ENCODE peak calls at places on chromosome 1, in eight cellular contexts. One of them, this sample, is unnamed.

GRCh38 chr1:6445062-6445763 is 20.6 kb downstream of the ESPN start:
- DNase-seq in endodermal cell: peak; percentile 88
- DNase-seq in neural progenitor cell: peak; percentile 72
- DNase-seq in IMR-90: peak; percentile 15
- DNase-seq in HepG2: peak; percentile 74
- DNase-seq in GM23248: peak; percentile 59
- DNase-seq in MM.1S: peak; percentile 35
- DNase-seq in DND-41: peak; percentile 15
- DNase-seq in this sample: no peak

GRCh38 chr1:6239213-6239752 is 3.5 kb upstream of the ICMT start:
- DNase-seq in endodermal cell: peak; percentile 78
- DNase-seq in IMR-90: no peak
- DNase-seq in DND-41: no peak
- DNase-seq in GM23248: no peak
- DNase-seq in neural progenitor cell: peak; percentile 65
- DNase-seq in HepG2: no peak
- DNase-seq in MM.1S: no peak
- DNase-seq in this sample: no peak

GRCh38 chr1:119653839-119654170 is 5.7 kb upstream of the ZNF697 start:
- DNase-seq in DND-41: no peak
- DNase-seq in GM23248: peak; percentile 74
- DNase-seq in MM.1S: no peak
- DNase-seq in neural progenitor cell: no peak
- DNase-seq in endodermal cell: no peak
- DNase-seq in HepG2: no peak
- DNase-seq in IMR-90: peak; percentile 18
- DNase-seq in this sample: no peak

GRCh38 chr1:221740941-221741363 is 937 bp downstream of the DUSP10 start:
- DNase-seq in endodermal cell: no peak
- DNase-seq in neural progenitor cell: peak; percentile 3
- DNase-seq in IMR-90: peak; percentile 35
- DNase-seq in HepG2: no peak
- DNase-seq in MM.1S: no peak
- DNase-seq in GM23248: peak; percentile 48
- DNase-seq in DND-41: peak; percentile 15
- DNase-seq in this sample: no peak

GRCh38 chr1:228853637-228854036 is 118.4 kb downstream of the RHOU start:
- DNase-seq in HepG2: peak; percentile 53
- DNase-seq in neural progenitor cell: no peak
- DNase-seq in IMR-90: no peak
- DNase-seq in endodermal cell: no peak
- DNase-seq in DND-41: no peak
- DNase-seq in MM.1S: no peak
- DNase-seq in GM23248: no peak
- DNase-seq in this sample: no peak

GRCh38 chr1:19954059-19954458 is 25.4 kb downstream of the PLA2G2A start:
- DNase-seq in GM23248: no peak
- DNase-seq in endodermal cell: no peak
- DNase-seq in neural progenitor cell: no peak
- DNase-seq in DND-41: no peak
- DNase-seq in MM.1S: no peak
- DNase-seq in IMR-90: no peak
- DNase-seq in HepG2: no peak
- DNase-seq in this sample: no peak

GRCh38 chr1:200732438-200732837 is 6.3 kb upstream of the CAMSAP2 start:
- DNase-seq in endodermal cell: peak; percentile 73
- DNase-seq in IMR-90: no peak
- DNase-seq in neural progenitor cell: no peak
- DNase-seq in DND-41: no peak
- DNase-seq in MM.1S: no peak
- DNase-seq in HepG2: no peak
- DNase-seq in GM23248: no peak
- DNase-seq in this sample: no peak

GRCh38 chr1:240914506-240914905 is 302.6 kb upstream of the GREM2 start:
- DNase-seq in MM.1S: no peak
- DNase-seq in HepG2: no peak
- DNase-seq in endodermal cell: no peak
- DNase-seq in DND-41: no peak
- DNase-seq in GM23248: no peak
- DNase-seq in IMR-90: no peak
- DNase-seq in neural progenitor cell: no peak
- DNase-seq in this sample: no peak

GRCh38 chr1:209012443-209013196 is 570.9 kb upstream of the CAMK1G start:
- DNase-seq in IMR-90: no peak
- DNase-seq in neural progenitor cell: no peak
- DNase-seq in endodermal cell: no peak
- DNase-seq in GM23248: no peak
- DNase-seq in HepG2: no peak
- DNase-seq in MM.1S: no peak
- DNase-seq in DND-41: no peak
- DNase-seq in this sample: no peak

GRCh38 chr1:63199666-63200065 is 122.7 kb upstream of the FOXD3 start:
- DNase-seq in DND-41: no peak
- DNase-seq in endodermal cell: peak; percentile 69
- DNase-seq in MM.1S: no peak
- DNase-seq in IMR-90: no peak
- DNase-seq in neural progenitor cell: peak; percentile 62
- DNase-seq in HepG2: no peak
- DNase-seq in GM23248: no peak
- DNase-seq in this sample: no peak

GRCh38 chr1:97008226-97008625 is 286.6 kb downstream of the PTBP2 start:
- DNase-seq in neural progenitor cell: no peak
- DNase-seq in endodermal cell: no peak
- DNase-seq in IMR-90: peak; percentile 28
- DNase-seq in GM23248: peak; percentile 15
- DNase-seq in MM.1S: no peak
- DNase-seq in HepG2: no peak
- DNase-seq in DND-41: no peak
- DNase-seq in this sample: no peak

GRCh38 chr1:3491291-3492246 is 37.1 kb downstream of the ARHGEF16 start:
- DNase-seq in endodermal cell: peak; percentile 94
- DNase-seq in DND-41: peak; percentile 81
- DNase-seq in neural progenitor cell: peak; percentile 81
- DNase-seq in MM.1S: peak; percentile 59
- DNase-seq in HepG2: peak; percentile 24
- DNase-seq in GM23248: peak; percentile 72
- DNase-seq in IMR-90: peak; percentile 24
- DNase-seq in this sample: no peak

GRCh38 chr1:17596651-17597509 is 57.4 kb downstream of the ARHGEF10L start:
- DNase-seq in endodermal cell: no peak
- DNase-seq in MM.1S: no peak
- DNase-seq in DND-41: no peak
- DNase-seq in neural progenitor cell: no peak
- DNase-seq in IMR-90: no peak
- DNase-seq in HepG2: no peak
- DNase-seq in GM23248: no peak
- DNase-seq in this sample: no peak

GRCh38 chr1:203327684-203328457 is 22.6 kb downstream of the BTG2 start:
- DNase-seq in neural progenitor cell: peak; percentile 93
- DNase-seq in IMR-90: peak; percentile 53
- DNase-seq in endodermal cell: no peak
- DNase-seq in DND-41: peak; percentile 72
- DNase-seq in HepG2: no peak
- DNase-seq in GM23248: peak; percentile 66
- DNase-seq in MM.1S: no peak
- DNase-seq in this sample: no peak

GRCh38 chr1:107648071-107648470 is 316.9 kb downstream of the VAV3 start:
- DNase-seq in endodermal cell: no peak
- DNase-seq in HepG2: no peak
- DNase-seq in IMR-90: peak; percentile 78
- DNase-seq in DND-41: no peak
- DNase-seq in GM23248: peak; percentile 95
- DNase-seq in neural progenitor cell: no peak
- DNase-seq in MM.1S: no peak
- DNase-seq in this sample: no peak

GRCh38 chr1:200143347-200143746 is 115.8 kb downstream of the NR5A2 start:
- DNase-seq in IMR-90: no peak
- DNase-seq in MM.1S: no peak
- DNase-seq in endodermal cell: no peak
- DNase-seq in HepG2: no peak
- DNase-seq in GM23248: no peak
- DNase-seq in neural progenitor cell: no peak
- DNase-seq in DND-41: no peak
- DNase-seq in this sample: no peak

GRCh38 chr1:157868664-157869063 is 27.1 kb upstream of the CD5L start:
- DNase-seq in GM23248: no peak
- DNase-seq in endodermal cell: no peak
- DNase-seq in DND-41: no peak
- DNase-seq in HepG2: no peak
- DNase-seq in MM.1S: no peak
- DNase-seq in neural progenitor cell: no peak
- DNase-seq in IMR-90: no peak
- DNase-seq in this sample: peak; percentile 35

GRCh38 chr1:237799762-237800474 is 90.8 kb downstream of the ZP4 start:
- DNase-seq in neural progenitor cell: peak; percentile 47
- DNase-seq in DND-41: peak; percentile 79
- DNase-seq in GM23248: peak; percentile 20
- DNase-seq in MM.1S: peak; percentile 90
- DNase-seq in endodermal cell: peak; percentile 95
- DNase-seq in IMR-90: peak; percentile 4
- DNase-seq in HepG2: peak; percentile 43
- DNase-seq in this sample: peak; percentile 55

GRCh38 chr1:53410100-53410541 is 49.1 kb upstream of the DMRTB1 start:
- DNase-seq in neural progenitor cell: no peak
- DNase-seq in IMR-90: peak; percentile 47
- DNase-seq in endodermal cell: peak; percentile 62
- DNase-seq in DND-41: no peak
- DNase-seq in MM.1S: no peak
- DNase-seq in HepG2: no peak
- DNase-seq in GM23248: peak; percentile 63
- DNase-seq in this sample: no peak

GRCh38 chr1:204313675-204314074 is 46.1 kb downstream of the PLEKHA6 start:
- DNase-seq in DND-41: no peak
- DNase-seq in MM.1S: no peak
- DNase-seq in GM23248: no peak
- DNase-seq in endodermal cell: no peak
- DNase-seq in HepG2: no peak
- DNase-seq in neural progenitor cell: no peak
- DNase-seq in IMR-90: no peak
- DNase-seq in this sample: no peak

GRCh38 chr1:59686170-59686569 is 128.6 kb upstream of the HOOK1 start:
- DNase-seq in HepG2: no peak
- DNase-seq in IMR-90: no peak
- DNase-seq in GM23248: no peak
- DNase-seq in endodermal cell: no peak
- DNase-seq in MM.1S: no peak
- DNase-seq in DND-41: no peak
- DNase-seq in neural progenitor cell: no peak
- DNase-seq in this sample: no peak

GRCh38 chr1:36177589-36178463 is 21.9 kb downstream of the MAP7D1 start:
- DNase-seq in endodermal cell: peak; percentile 78
- DNase-seq in MM.1S: no peak
- DNase-seq in GM23248: no peak
- DNase-seq in HepG2: no peak
- DNase-seq in DND-41: no peak
- DNase-seq in IMR-90: no peak
- DNase-seq in neural progenitor cell: peak; percentile 24
- DNase-seq in this sample: no peak
- H3K9ac ChIP-seq in endodermal cell: no peak overlapping the region
- H3K9ac ChIP-seq in MM.1S: no peak overlapping the region
- H3K9ac ChIP-seq in GM23248: no peak overlapping the region
- H3K9ac ChIP-seq in HepG2: no peak overlapping the region
- H3K9ac ChIP-seq in DND-41: no peak overlapping the region
- H3K9ac ChIP-seq in IMR-90: no peak overlapping the region
- H3K9ac ChIP-seq in neural progenitor cell: no peak overlapping the region
- H3K9ac ChIP-seq in this sample: peak overlapping the region; percentile 86

DNA sequence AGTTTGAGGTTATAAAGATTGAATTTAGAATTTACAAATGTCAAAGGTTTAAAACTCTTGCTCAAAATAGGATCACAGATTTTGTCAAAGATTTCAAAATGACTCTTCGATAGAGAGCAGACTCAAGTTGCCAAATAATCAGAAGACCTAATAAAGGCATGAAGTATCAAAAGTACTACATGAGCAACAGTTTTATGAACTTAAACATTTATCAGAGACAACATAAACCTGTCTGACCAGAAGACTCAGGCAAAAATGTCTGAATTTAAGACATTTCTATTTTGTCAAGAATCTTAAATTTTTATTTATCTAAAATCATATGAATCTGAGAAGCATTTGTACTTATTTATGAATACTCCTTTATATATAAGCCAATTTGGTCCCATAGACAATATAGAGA is 330.9 kb downstream of the PTPRU start:
- DNase-seq in DND-41: no peak
- DNase-seq in IMR-90: no peak
- DNase-seq in neural progenitor cell: no peak
- DNase-seq in endodermal cell: no peak
- DNase-seq in HepG2: no peak
- DNase-seq in GM23248: no peak
- DNase-seq in MM.1S: no peak
- DNase-seq in this sample: no peak
- H3K9me3 ChIP-seq in DND-41: peaks cover 44% of the 10 kb centered on the region
- H3K9me3 ChIP-seq in IMR-90: peaks cover 21% of the 10 kb centered on the region
- H3K9me3 ChIP-seq in neural progenitor cell: peaks cover 7% of the 10 kb centered on the region
- H3K9me3 ChIP-seq in endodermal cell: peaks cover 45% of the 10 kb centered on the region
- H3K9me3 ChIP-seq in HepG2: peaks cover 54% of the 10 kb centered on the region
- H3K9me3 ChIP-seq in GM23248: no peaks in the 10 kb centered on the region
- H3K9me3 ChIP-seq in MM.1S: no peaks in the 10 kb centered on the region
- H3K9me3 ChIP-seq in this sample: peaks cover 59% of the 10 kb centered on the region

GRCh38 chr1:201849372-201850052 is 20.6 kb downstream of the IPO9 start:
- DNase-seq in GM23248: no peak
- DNase-seq in neural progenitor cell: no peak
- DNase-seq in MM.1S: no peak
- DNase-seq in endodermal cell: no peak
- DNase-seq in HepG2: no peak
- DNase-seq in DND-41: no peak
- DNase-seq in IMR-90: no peak
- DNase-seq in this sample: no peak

GRCh38 chr1:201850053-201850397 is 21.1 kb downstream of the IPO9 start:
- DNase-seq in DND-41: no peak
- DNase-seq in MM.1S: no peak
- DNase-seq in GM23248: peak; percentile 86
- DNase-seq in endodermal cell: no peak
- DNase-seq in IMR-90: peak; percentile 87
- DNase-seq in HepG2: no peak
- DNase-seq in neural progenitor cell: no peak
- DNase-seq in this sample: peak; percentile 9

GRCh38 chr1:201848230-201848629 is 19.3 kb downstream of the IPO9 start:
- DNase-seq in DND-41: no peak
- DNase-seq in endodermal cell: no peak
- DNase-seq in HepG2: no peak
- DNase-seq in GM23248: no peak
- DNase-seq in MM.1S: no peak
- DNase-seq in neural progenitor cell: no peak
- DNase-seq in IMR-90: no peak
- DNase-seq in this sample: no peak

GRCh38 chr1:201845331-201846083 is 16.6 kb downstream of the IPO9 start:
- DNase-seq in neural progenitor cell: no peak
- DNase-seq in endodermal cell: no peak
- DNase-seq in GM23248: peak; percentile 75
- DNase-seq in HepG2: no peak
- DNase-seq in DND-41: no peak
- DNase-seq in IMR-90: peak; percentile 79
- DNase-seq in MM.1S: no peak
- DNase-seq in this sample: no peak

GRCh38 chr1:201847150-201847549 is 18.2 kb downstream of the IPO9 start:
- DNase-seq in GM23248: no peak
- DNase-seq in DND-41: no peak
- DNase-seq in IMR-90: no peak
- DNase-seq in MM.1S: no peak
- DNase-seq in endodermal cell: no peak
- DNase-seq in HepG2: no peak
- DNase-seq in neural progenitor cell: no peak
- DNase-seq in this sample: no peak
- H3K9ac ChIP-seq in GM23248: no peak overlapping the region
- H3K9ac ChIP-seq in DND-41: no peak overlapping the region
- H3K9ac ChIP-seq in IMR-90: no peak overlapping the region
- H3K9ac ChIP-seq in MM.1S: no peak overlapping the region
- H3K9ac ChIP-seq in endodermal cell: no peak overlapping the region
- H3K9ac ChIP-seq in HepG2: no peak overlapping the region
- H3K9ac ChIP-seq in neural progenitor cell: no peak overlapping the region
- H3K9ac ChIP-seq in this sample: no peak overlapping the region

GRCh38 chr1:247961796-247962195 is 3.2 kb upstream of the OR2AK2 start:
- DNase-seq in neural progenitor cell: no peak
- DNase-seq in IMR-90: no peak
- DNase-seq in MM.1S: no peak
- DNase-seq in DND-41: no peak
- DNase-seq in HepG2: no peak
- DNase-seq in endodermal cell: no peak
- DNase-seq in GM23248: no peak
- DNase-seq in this sample: no peak
- H3K9me3 ChIP-seq in neural progenitor cell: peaks cover 7% of the 10 kb centered on the region
- H3K9me3 ChIP-seq in IMR-90: peaks cover 9% of the 10 kb centered on the region
- H3K9me3 ChIP-seq in MM.1S: no peaks in the 10 kb centered on the region
- H3K9me3 ChIP-seq in DND-41: no peaks in the 10 kb centered on the region
- H3K9me3 ChIP-seq in HepG2: peaks cover 45% of the 10 kb centered on the region
- H3K9me3 ChIP-seq in endodermal cell: peaks cover 48% of the 10 kb centered on the region
- H3K9me3 ChIP-seq in GM23248: no peaks in the 10 kb centered on the region
- H3K9me3 ChIP-seq in this sample: no peaks in the 10 kb centered on the region